ENCODE peak calls at places on chromosomes 16 and 17, in five cellular contexts. M is uterus, B is esophagus muscularis mucosa, L is IMR-90, C is ovary. K is an unnamed sample. For H3K4me1, the result is how much of the 10 kb centered on the place peaks cover.

GRCh38 chr16:70250748-70251650 is 741 bp downstream of the EXOSC6 start:
- DNase-seq in C (no peak), B (no peak), M (no peak), L (peak), K (no peak)

GRCh38 chr17:66523378-66524174 is 221.2 kb downstream of the PRKCA start:
- DNase-seq in M (peak), L (peak), B (no peak), C (no peak), K (no peak)

GRCh38 chr17:8409966-8410881 is 12.6 kb upstream of the RNF222 start:
- DNase-seq in C (peak), B (peak), M (peak), L (peak), K (no peak)

GRCh38 chr16:11001611-11002010 is 57.2 kb downstream of the CLEC16A start:
- DNase-seq in M (no peak), B (no peak), L (no peak), C (no peak), K (no peak)

GRCh38 chr16:1724491-1724890 is 18.5 kb downstream of the MAPK8IP3 start:
- DNase-seq in M (no peak), C (no peak), B (no peak), L (no peak), K (no peak)

GRCh38 chr16:79751785-79752184 is 151.2 kb upstream of the MAF start:
- DNase-seq in B (peak), C (peak), L (no peak), M (peak), K (no peak)

GRCh38 chr17:61409301-61410099 is 9.9 kb downstream of the TBX2 start:
- DNase-seq in B (no peak), L (peak), M (peak), C (peak), K (no peak)

GRCh38 chr16:2033057-2033911 is 6.6 kb downstream of the NHERF2 start:
- DNase-seq in L (peak), B (no peak), M (peak), C (peak), K (no peak)

GRCh38 chr16:72824761-72825160 is 223.2 kb downstream of the ZFHX3 start:
- DNase-seq in C (no peak), L (no peak), M (no peak), B (no peak), K (no peak)

GRCh38 chr16:87552772-87553171 is 49.5 kb upstream of the JPH3 start:
- DNase-seq in L (no peak), M (no peak), C (no peak), B (no peak), K (no peak)

GRCh38 chr17:31654936-31655335 is 204.1 kb downstream of the COPRS start:
- DNase-seq in L (peak), B (no peak), M (no peak), C (no peak), K (peak)

GRCh38 chr16:86669937-86670772 is 91.8 kb downstream of the FOXL1 start:
- DNase-seq in B (no peak), C (no peak), L (peak), M (no peak), K (no peak)

GRCh38 chr17:20223808-20224328 is 214.7 kb downstream of the SPECC1 start:
- DNase-seq in C (no peak), M (no peak), B (no peak), L (peak), K (no peak)

GRCh38 chr17:8662076-8662831 is 31.7 kb upstream of the MYH10 start:
- DNase-seq in C (no peak), M (no peak), L (no peak), B (no peak), K (no peak)

DNA sequence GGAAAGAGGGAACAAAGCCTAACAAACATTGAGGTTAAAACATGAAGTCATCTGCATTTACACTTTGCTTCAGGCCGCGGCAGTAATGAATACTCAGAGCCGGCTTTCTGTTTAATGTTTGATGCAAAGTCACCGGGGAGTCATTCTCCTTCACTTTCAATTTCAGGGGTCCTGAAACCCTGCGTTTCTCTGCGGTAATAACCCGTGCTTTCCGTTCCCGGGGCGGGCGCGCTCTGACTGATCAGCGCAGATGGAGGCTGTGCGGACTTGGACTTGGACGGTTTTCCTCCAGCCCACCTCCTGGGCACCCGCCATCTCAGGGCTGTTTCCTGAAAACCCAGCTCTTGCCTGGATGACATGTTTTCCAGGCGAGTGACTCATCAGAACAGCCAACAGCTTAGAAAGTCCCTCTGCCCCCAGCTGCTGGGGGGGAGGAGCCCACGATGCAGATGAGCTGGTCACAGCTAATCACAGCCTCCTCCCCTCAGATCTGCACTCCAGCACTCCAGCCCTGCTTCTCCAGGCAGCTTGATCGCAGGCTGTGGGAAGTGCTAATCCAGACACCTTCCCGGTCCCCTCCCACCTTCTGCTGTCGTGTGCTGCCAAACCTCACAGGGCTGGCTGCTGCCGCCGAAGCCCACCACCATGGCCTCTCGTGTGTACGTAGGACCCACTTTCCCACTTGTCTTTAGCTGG is 158.6 kb upstream of the CHMP6 start:
- DNase-seq in B (peak), C (peak), M (peak), L (peak), K (no peak)
- TF ChIP-seq POLR2A in B (peak), C (peak), M (peak), L (peak), K (peak)

GRCh38 chr17:79996291-79996690 is 39.4 kb downstream of the TBC1D16 start:
- DNase-seq in B (no peak), C (no peak), L (no peak), M (no peak), K (no peak)

GRCh38 chr17:79995691-79996090 is 40.0 kb downstream of the TBC1D16 start:
- DNase-seq in C (no peak), L (no peak), M (no peak), B (no peak), K (no peak)

GRCh38 chr17:79992657-79993389 is 42.8 kb downstream of the TBC1D16 start:
- DNase-seq in B (no peak), M (no peak), C (no peak), L (no peak), K (no peak)

GRCh38 chr17:79993390-79994221 is 42.1 kb downstream of the TBC1D16 start:
- DNase-seq in L (peak), B (no peak), C (peak), M (peak), K (peak)

GRCh38 chr17:79994602-79995001 is 41.1 kb downstream of the TBC1D16 start:
- DNase-seq in C (no peak), L (no peak), M (no peak), B (no peak), K (no peak)
- H3K4me1 ChIP-seq in C (under half), L (under half), M (under half), B (under half), K (under half)

GRCh38 chr16:66900721-66901441 is 17.8 kb downstream of the CDH16 start:
- DNase-seq in L (no peak), B (no peak), C (peak), M (no peak), K (no peak)

GRCh38 chr16:66898933-66899309 is 18.6 kb downstream of the PDP2 start:
- DNase-seq in B (no peak), C (no peak), L (no peak), M (no peak), K (no peak)

GRCh38 chr16:66901626-66902025 is 17.1 kb downstream of the CDH16 start:
- DNase-seq in L (no peak), M (no peak), C (no peak), B (no peak), K (no peak)

GRCh38 chr16:66899310-66899944 is 19.1 kb downstream of the PDP2 start:
- DNase-seq in M (no peak), B (no peak), C (peak), L (peak), K (no peak)

DNA sequence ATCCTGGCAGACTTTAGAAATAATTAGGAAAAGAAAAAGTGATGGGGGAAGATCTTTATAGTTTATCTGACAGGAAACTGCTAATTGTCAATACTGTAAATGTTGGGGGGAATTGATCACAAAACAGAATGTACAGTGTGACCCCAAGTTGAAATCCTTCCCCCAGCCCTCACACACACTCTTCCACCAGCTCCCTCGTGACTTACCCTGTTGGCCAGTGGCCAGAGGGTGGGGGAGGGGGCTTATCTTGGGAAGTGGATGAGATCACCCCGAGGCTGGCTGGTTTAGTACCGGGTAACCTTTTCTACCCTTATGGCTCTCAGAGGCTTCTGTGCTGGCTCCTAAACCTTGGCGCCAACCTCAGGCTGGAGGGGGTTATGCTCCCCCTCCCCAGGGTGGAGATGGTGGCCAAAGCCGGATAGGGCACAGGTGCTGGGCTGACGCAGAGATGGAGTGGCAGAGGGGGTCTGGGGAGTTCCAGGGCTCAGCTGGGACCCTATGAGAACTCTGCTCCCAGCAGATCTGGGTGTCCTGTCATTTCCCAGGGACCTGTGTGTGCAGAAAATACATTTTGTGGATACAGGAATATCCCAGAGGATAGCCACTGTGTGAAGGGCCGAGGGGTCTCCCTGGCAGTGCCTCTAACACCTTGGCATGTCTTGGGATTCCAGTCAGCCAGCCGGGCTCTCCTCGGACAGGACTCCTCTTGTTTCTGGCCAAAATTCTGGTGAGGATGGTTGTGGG is 18.6 kb downstream of the CDH16 start:
- DNase-seq in B (no peak), L (peak), M (peak), C (peak), K (no peak)
- TF ChIP-seq POLR2A in B (no peak), L (no peak), M (no peak), C (no peak), K (no peak)

DNA sequence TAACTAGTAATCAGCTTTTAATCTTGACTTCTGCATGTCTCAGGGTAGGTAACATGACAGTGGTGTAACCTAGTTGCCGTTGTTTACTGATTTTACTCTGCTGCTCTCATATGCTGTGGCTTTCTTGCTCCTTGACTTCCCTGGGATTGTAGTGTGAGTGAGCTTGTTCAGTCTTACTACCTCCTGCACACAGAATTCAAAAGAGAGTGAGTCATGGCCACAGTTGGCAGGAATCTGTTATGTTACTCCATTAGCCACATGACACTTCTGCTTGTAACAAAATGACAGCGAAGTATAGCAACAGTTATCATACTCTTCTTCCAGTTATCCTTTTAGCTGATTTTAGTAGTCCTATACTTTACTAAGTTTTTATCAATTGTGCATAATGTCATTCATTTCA is 18.8 kb downstream of the TNRC6A start:
- DNase-seq in M (peak), L (peak), C (peak), B (no peak), K (no peak)
- H3K4me1 ChIP-seq in M (under half), L (under half), C (under half), B (half or more), K (half or more)

DNA sequence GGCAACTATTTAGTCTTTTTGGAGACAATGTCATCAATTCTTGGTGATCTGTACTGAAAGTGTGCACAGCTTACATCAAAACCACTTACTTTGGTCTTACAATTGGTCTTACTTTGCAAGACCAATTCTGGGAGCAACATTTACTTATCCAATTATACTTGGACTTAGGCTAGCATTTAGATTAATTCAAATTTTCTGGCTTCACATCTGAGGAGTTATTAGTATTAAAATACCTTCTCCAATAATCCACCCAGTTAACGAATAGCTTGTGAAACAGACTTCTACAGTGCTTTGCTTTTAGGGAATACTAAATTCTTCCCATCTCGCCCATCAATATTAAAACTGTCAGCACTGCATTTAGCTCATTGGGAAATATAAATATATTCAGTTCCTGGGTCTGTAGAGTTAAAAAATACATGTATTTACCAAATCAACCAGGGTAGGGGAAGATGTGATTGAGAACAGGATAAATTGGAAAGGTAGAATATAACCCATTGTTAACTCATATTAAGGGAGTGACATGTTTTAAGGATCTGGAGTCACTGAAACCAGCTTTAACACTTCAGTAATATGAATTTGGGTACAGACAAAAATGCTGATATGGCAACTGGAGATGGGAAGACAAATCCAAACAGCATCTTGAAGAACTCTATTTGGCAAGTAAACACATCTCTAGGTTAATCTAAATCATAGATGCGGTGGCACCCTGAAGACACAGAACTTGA is 9.2 kb upstream of the VEZF1 start:
- DNase-seq in B (no peak), M (no peak), C (no peak), L (no peak), K (no peak)
- TF ChIP-seq POLR2A in B (no peak), M (no peak), C (no peak), L (no peak), K (no peak)

GRCh38 chr17:2594657-2595085 is 1.2 kb downstream of the PAFAH1B1 start:
- DNase-seq in L (no peak), C (no peak), M (no peak), B (no peak), K (no peak)
- H3K4me1 ChIP-seq in L (under half), C (under half), M (under half), B (half or more), K (under half)

K was measured in vagina.